ENCODE peak calls at places on chromosomes 1 and 21, in eight cellular contexts. One of them, this sample, is unnamed.

GRCh38 chr1:20603473-20604464 is 14.9 kb downstream of the CDA start:
- DNase-seq in breast epithelium: no peak
- DNase-seq in A549: no peak
- DNase-seq in transverse colon: no peak
- DNase-seq in IMR-90: peak; percentile 96
- DNase-seq in uterus: no peak
- DNase-seq in K562: no peak
- DNase-seq in GM12892: no peak
- DNase-seq in this sample: no peak

GRCh38 chr1:60904079-60904852 is 178.1 kb upstream of the NFIA start:
- DNase-seq in uterus: no peak
- DNase-seq in GM12892: no peak
- DNase-seq in breast epithelium: no peak
- DNase-seq in A549: no peak
- DNase-seq in IMR-90: no peak
- DNase-seq in transverse colon: no peak
- DNase-seq in K562: no peak
- DNase-seq in this sample: peak; percentile 69

GRCh38 chr1:85865183-85865582 is 156.9 kb upstream of the ZNHIT6 start:
- DNase-seq in IMR-90: peak; percentile 12
- DNase-seq in GM12892: no peak
- DNase-seq in transverse colon: no peak
- DNase-seq in K562: no peak
- DNase-seq in A549: no peak
- DNase-seq in breast epithelium: no peak
- DNase-seq in uterus: no peak
- DNase-seq in this sample: no peak

GRCh38 chr1:244865028-244865371 is 657 bp upstream of the HNRNPU start:
- DNase-seq in K562: peak; percentile 44
- DNase-seq in A549: peak; percentile 26
- DNase-seq in transverse colon: peak; percentile 44
- DNase-seq in breast epithelium: no peak
- DNase-seq in IMR-90: no peak
- DNase-seq in uterus: peak; percentile 38
- DNase-seq in GM12892: no peak
- DNase-seq in this sample: no peak

GRCh38 chr21:16102113-16102512 is 372.3 kb downstream of the USP25 start:
- DNase-seq in K562: no peak
- DNase-seq in uterus: no peak
- DNase-seq in breast epithelium: no peak
- DNase-seq in transverse colon: no peak
- DNase-seq in GM12892: no peak
- DNase-seq in A549: no peak
- DNase-seq in IMR-90: no peak
- DNase-seq in this sample: no peak

GRCh38 chr1:94608142-94608851 is 66.7 kb upstream of the F3 start:
- DNase-seq in GM12892: no peak
- DNase-seq in A549: peak; percentile 33
- DNase-seq in transverse colon: peak; percentile 57
- DNase-seq in K562: no peak
- DNase-seq in breast epithelium: no peak
- DNase-seq in uterus: no peak
- DNase-seq in IMR-90: no peak
- DNase-seq in this sample: no peak

GRCh38 chr1:212286437-212287131 is 1.4 kb downstream of the PPP2R5A start:
- DNase-seq in breast epithelium: peak; percentile 53
- DNase-seq in K562: no peak
- DNase-seq in transverse colon: no peak
- DNase-seq in GM12892: no peak
- DNase-seq in IMR-90: peak; percentile 6
- DNase-seq in A549: no peak
- DNase-seq in uterus: no peak
- DNase-seq in this sample: peak; percentile 43

GRCh38 chr1:20735581-20736111 is 3.1 kb upstream of the SH2D5 start:
- DNase-seq in transverse colon: no peak
- DNase-seq in uterus: peak; percentile 50
- DNase-seq in A549: no peak
- DNase-seq in breast epithelium: no peak
- DNase-seq in K562: no peak
- DNase-seq in GM12892: no peak
- DNase-seq in IMR-90: peak; percentile 25
- DNase-seq in this sample: peak; percentile 12

GRCh38 chr1:167654975-167655575 is 25.0 kb downstream of the RCSD1 start:
- DNase-seq in A549: no peak
- DNase-seq in K562: no peak
- DNase-seq in GM12892: no peak
- DNase-seq in breast epithelium: no peak
- DNase-seq in uterus: no peak
- DNase-seq in IMR-90: no peak
- DNase-seq in transverse colon: no peak
- DNase-seq in this sample: no peak

GRCh38 chr1:64675718-64676345 is 69.0 kb upstream of the RAVER2 start:
- DNase-seq in A549: peak; percentile 7
- DNase-seq in GM12892: no peak
- DNase-seq in K562: peak; percentile 13
- DNase-seq in transverse colon: no peak
- DNase-seq in uterus: no peak
- DNase-seq in IMR-90: peak; percentile 37
- DNase-seq in breast epithelium: no peak
- DNase-seq in this sample: peak; percentile 18

DNA sequence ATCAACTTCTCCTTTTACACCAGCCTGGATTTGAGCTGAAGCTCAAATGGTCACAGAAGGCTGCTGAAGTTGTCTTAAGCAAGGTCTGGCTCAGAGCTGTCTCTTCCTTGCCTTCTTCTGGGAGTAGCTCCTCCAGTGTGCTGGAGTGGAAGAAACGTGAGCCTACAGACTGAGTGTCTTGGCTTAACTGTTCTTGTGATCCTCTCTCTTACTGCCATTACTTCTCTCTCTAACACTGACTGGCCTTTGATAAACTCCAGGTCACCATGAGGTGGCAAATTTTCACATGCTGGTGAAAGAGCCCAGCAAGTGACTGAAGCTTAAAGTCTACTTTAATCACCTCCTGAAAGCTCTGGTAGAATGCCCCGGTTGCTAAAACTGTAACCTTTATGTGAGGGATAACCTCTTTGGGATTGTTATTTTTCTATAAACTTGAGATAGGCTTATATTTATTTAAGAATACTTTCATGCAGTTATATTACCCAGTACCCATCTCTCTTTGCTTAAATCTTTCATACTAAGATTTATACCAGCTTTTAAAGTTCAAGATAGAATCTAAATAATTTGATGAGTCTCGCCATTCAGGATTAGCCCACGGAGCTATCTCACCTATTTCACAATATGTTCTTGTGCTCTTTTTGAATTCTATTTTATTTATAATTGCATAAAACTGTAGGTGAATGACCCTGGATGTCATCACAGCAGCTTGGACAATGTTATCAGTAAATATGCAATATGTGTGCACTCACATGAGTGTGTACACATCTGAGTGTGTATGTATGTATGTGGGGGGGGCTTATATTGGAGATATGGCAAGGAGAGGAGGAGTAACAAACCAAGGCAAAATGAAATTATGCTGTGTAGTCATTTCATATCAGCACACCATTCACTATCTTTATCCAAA is 924.0 kb downstream of the LTN1 start:
- DNase-seq in A549: no peak
- DNase-seq in transverse colon: no peak
- DNase-seq in uterus: no peak
- DNase-seq in GM12892: no peak
- DNase-seq in breast epithelium: no peak
- DNase-seq in K562: no peak
- DNase-seq in IMR-90: no peak
- DNase-seq in this sample: peak; percentile 2
- TF ChIP-seq POLR2A in A549: no peak
- TF ChIP-seq POLR2A in transverse colon: no peak
- TF ChIP-seq POLR2A in uterus: no peak
- TF ChIP-seq POLR2A in GM12892: no peak
- TF ChIP-seq POLR2A in breast epithelium: no peak
- TF ChIP-seq POLR2A in K562: no peak
- TF ChIP-seq POLR2A in IMR-90: no peak
- TF ChIP-seq POLR2A in this sample: no peak

GRCh38 chr21:46059195-46059594 is 38.7 kb upstream of the COL6A2 start:
- DNase-seq in K562: no peak
- DNase-seq in GM12892: no peak
- DNase-seq in IMR-90: no peak
- DNase-seq in breast epithelium: no peak
- DNase-seq in transverse colon: no peak
- DNase-seq in uterus: peak; percentile 25
- DNase-seq in A549: no peak
- DNase-seq in this sample: no peak

GRCh38 chr21:46056450-46056903 is 41.4 kb upstream of the COL6A2 start:
- DNase-seq in uterus: peak; percentile 95
- DNase-seq in A549: no peak
- DNase-seq in IMR-90: peak; percentile 94
- DNase-seq in transverse colon: peak; percentile 74
- DNase-seq in K562: no peak
- DNase-seq in GM12892: no peak
- DNase-seq in breast epithelium: peak; percentile 67
- DNase-seq in this sample: no peak

GRCh38 chr21:46057111-46057709 is 40.7 kb upstream of the COL6A2 start:
- DNase-seq in IMR-90: no peak
- DNase-seq in uterus: peak; percentile 49
- DNase-seq in A549: no peak
- DNase-seq in breast epithelium: no peak
- DNase-seq in K562: no peak
- DNase-seq in GM12892: no peak
- DNase-seq in transverse colon: no peak
- DNase-seq in this sample: no peak

GRCh38 chr21:46057710-46058241 is 40.1 kb upstream of the COL6A2 start:
- DNase-seq in IMR-90: no peak
- DNase-seq in breast epithelium: no peak
- DNase-seq in uterus: peak; percentile 31
- DNase-seq in A549: no peak
- DNase-seq in GM12892: no peak
- DNase-seq in K562: no peak
- DNase-seq in transverse colon: no peak
- DNase-seq in this sample: no peak

DNA sequence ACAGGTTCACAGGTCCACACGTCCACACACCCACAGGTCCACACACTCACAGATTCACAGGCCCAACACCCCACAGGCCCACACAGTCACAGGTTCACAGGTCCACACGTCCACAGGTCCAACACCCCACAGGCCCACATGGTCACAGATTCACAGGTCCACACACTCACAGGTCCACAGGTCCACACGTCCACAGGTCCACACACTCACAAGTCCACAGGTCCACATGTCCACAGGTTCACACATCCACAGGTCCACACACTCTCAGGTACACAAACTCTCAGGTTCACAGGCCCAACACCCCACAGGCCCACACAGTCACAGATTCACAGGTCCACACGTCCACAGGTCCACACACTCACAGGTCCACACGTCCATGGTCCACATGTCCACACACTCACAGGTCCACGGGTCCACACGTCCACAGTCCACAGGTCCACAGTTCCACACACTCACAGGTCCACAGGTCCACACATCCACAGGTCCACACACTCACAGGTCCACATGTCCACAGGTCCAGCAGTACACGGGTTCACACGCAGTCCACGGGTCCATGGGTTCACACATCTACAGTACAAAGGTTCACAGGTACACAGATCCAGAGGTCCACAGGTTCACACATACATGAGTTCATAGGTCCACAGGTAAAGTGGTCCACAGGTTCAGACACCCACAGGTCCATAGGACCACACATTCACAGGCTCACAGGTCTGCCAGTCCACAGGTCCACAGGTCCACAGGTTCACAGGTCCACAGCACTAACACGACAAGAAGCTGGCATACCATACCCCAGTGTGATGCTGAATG is 39.4 kb upstream of the COL6A2 start:
- DNase-seq in IMR-90: no peak
- DNase-seq in transverse colon: no peak
- DNase-seq in K562: no peak
- DNase-seq in A549: no peak
- DNase-seq in breast epithelium: no peak
- DNase-seq in GM12892: no peak
- DNase-seq in uterus: peak; percentile 24
- DNase-seq in this sample: no peak
- TF ChIP-seq POLR2A in IMR-90: no peak
- TF ChIP-seq POLR2A in transverse colon: no peak
- TF ChIP-seq POLR2A in K562: no peak
- TF ChIP-seq POLR2A in A549: no peak
- TF ChIP-seq POLR2A in breast epithelium: no peak
- TF ChIP-seq POLR2A in GM12892: no peak
- TF ChIP-seq POLR2A in uterus: no peak
- TF ChIP-seq POLR2A in this sample: no peak

GRCh38 chr1:230978491-230979388 is at the start of the genes ARV1 and TTC13:
- DNase-seq in transverse colon: peak; percentile 99
- DNase-seq in IMR-90: peak; percentile 98
- DNase-seq in breast epithelium: peak; percentile 98
- DNase-seq in GM12892: peak; percentile 92
- DNase-seq in K562: peak; percentile 99
- DNase-seq in uterus: peak; percentile 96
- DNase-seq in A549: peak; percentile 98
- DNase-seq in this sample: peak; percentile 99
- TF ChIP-seq POLR2A in transverse colon: peak; percentile 89
- TF ChIP-seq POLR2A in IMR-90: peak; percentile 26
- TF ChIP-seq POLR2A in breast epithelium: peak; percentile 19
- TF ChIP-seq POLR2A in GM12892: peak; percentile 93
- TF ChIP-seq POLR2A in K562: peak; percentile 97
- TF ChIP-seq POLR2A in uterus: peak; percentile 53
- TF ChIP-seq POLR2A in A549: peak; percentile 87
- TF ChIP-seq POLR2A in this sample: peak; percentile 98

GRCh38 chr1:77978293-77978968 is 441 bp downstream of the FUBP1 start:
- DNase-seq in K562: peak; percentile 72
- DNase-seq in GM12892: peak; percentile 37
- DNase-seq in transverse colon: peak; percentile 78
- DNase-seq in A549: peak; percentile 37
- DNase-seq in IMR-90: peak; percentile 95
- DNase-seq in uterus: peak; percentile 81
- DNase-seq in breast epithelium: peak; percentile 67
- DNase-seq in this sample: peak; percentile 96
- TF ChIP-seq POLR2A in K562: peak; percentile 32
- TF ChIP-seq POLR2A in GM12892: peak; percentile 64
- TF ChIP-seq POLR2A in transverse colon: peak; percentile 64
- TF ChIP-seq POLR2A in A549: no peak
- TF ChIP-seq POLR2A in IMR-90: peak; percentile 26
- TF ChIP-seq POLR2A in uterus: peak; percentile 46
- TF ChIP-seq POLR2A in breast epithelium: no peak
- TF ChIP-seq POLR2A in this sample: peak; percentile 64